ENCODE peak calls at places on chromosomes 16 and 17, in four cellular contexts. U, M, K and W are unnamed samples.

GRCh38 chr17:72614871-72615626 is 477.4 kb downstream of the SLC39A11 start:
- DNase-seq in K (no peak), M (peak; percentile 57), U (peak; percentile 42), W (no peak)

GRCh38 chr16:82585675-82586074 is 41.1 kb upstream of the CDH13 start:
- DNase-seq in K (no peak), U (no peak), M (no peak), W (no peak)

GRCh38 chr16:51404386-51404785 is 253.3 kb upstream of the SALL1 start:
- DNase-seq in K (no peak), U (no peak), M (no peak), W (no peak)

GRCh38 chr16:80285089-80285488 is 255.7 kb upstream of the DYNLRB2 start:
- DNase-seq in K (no peak), U (no peak), M (no peak), W (no peak)

GRCh38 chr16:85051710-85052082 is 24.1 kb downstream of the KIAA0513 start:
- DNase-seq in M (no peak), U (no peak), K (no peak), W (no peak)

GRCh38 chr17:40443196-40443987 is at the start of gene IGFBP4:
- DNase-seq in K (peak; percentile 83), M (peak; percentile 91), U (peak; percentile 67), W (peak; percentile 79)

GRCh38 chr17:56441331-56441730 is 152.2 kb upstream of the NOG start:
- DNase-seq in M (no peak), K (no peak), U (no peak), W (no peak)

GRCh38 chr16:10655415-10655977 is 39.2 kb downstream of the TEKT5 start:
- DNase-seq in M (no peak), K (no peak), U (no peak), W (no peak)

GRCh38 chr17:40363480-40363838 is 1.1 kb downstream of the GJD3 start:
- DNase-seq in M (no peak), K (peak; percentile 59), U (no peak), W (no peak)

GRCh38 chr16:88814144-88814502 is 2.4 kb upstream of the APRT start:
- DNase-seq in M (no peak), U (no peak), K (no peak), W (no peak)

GRCh38 chr17:48915459-48916282 is 7.5 kb downstream of the UBE2Z start:
- DNase-seq in K (no peak), M (no peak), U (no peak), W (peak; percentile 31)

GRCh38 chr16:1444730-1445517 is 568 bp upstream of the CCDC154 start:
- DNase-seq in M (no peak), K (no peak), U (no peak), W (no peak)

GRCh38 chr17:6953689-6954088 is 42.2 kb upstream of the ALOX12 start:
- DNase-seq in U (no peak), K (no peak), M (no peak), W (no peak)

GRCh38 chr16:15701367-15701766 is 51.3 kb downstream of the NDE1 start:
- DNase-seq in U (no peak), M (no peak), K (no peak), W (no peak)

GRCh38 chr17:29159286-29159860 is 20.8 kb downstream of the MYO18A start:
- DNase-seq in K (no peak), M (no peak), U (no peak), W (no peak)

GRCh38 chr16:48365601-48366164 is 19.5 kb downstream of the SIAH1 start:
- DNase-seq in M (peak; percentile 96), K (peak; percentile 93), U (peak; percentile 92), W (peak; percentile 92)

GRCh38 chr16:70685061-70685937 is 554 bp downstream of the MTSS2 start:
- DNase-seq in K (peak; percentile 60), U (no peak), M (no peak), W (no peak)

GRCh38 chr16:87806608-87807546 is 41.1 kb upstream of the KLHDC4 start:
- DNase-seq in K (peak; percentile 82), M (no peak), U (peak; percentile 24), W (peak; percentile 62)

GRCh38 chr16:87463722-87464690 is 28.8 kb downstream of the ZCCHC14 start:
- DNase-seq in K (no peak), M (no peak), U (no peak), W (peak; percentile 45)

GRCh38 chr16:81838794-81839193 is 59.7 kb downstream of the PLCG2 start:
- DNase-seq in K (no peak), M (no peak), U (no peak), W (no peak)

GRCh38 chr16:88406096-88407041 is 23.6 kb downstream of the ZNF469 start:
- DNase-seq in K (no peak), U (no peak), M (peak; percentile 43), W (no peak)

GRCh38 chr17:41553987-41554680 is 17.7 kb downstream of the KRT9 start:
- DNase-seq in U (no peak), M (peak; percentile 41), K (no peak), W (no peak)

GRCh38 chr17:76337413-76337777 is 16.3 kb downstream of the PRPSAP1 start:
- DNase-seq in M (no peak), U (no peak), K (no peak), W (no peak)

GRCh38 chr16:3645504-3646347 is 8.8 kb upstream of the DNASE1 start:
- DNase-seq in U (no peak), K (peak; percentile 54), M (peak; percentile 83), W (no peak)

DNA sequence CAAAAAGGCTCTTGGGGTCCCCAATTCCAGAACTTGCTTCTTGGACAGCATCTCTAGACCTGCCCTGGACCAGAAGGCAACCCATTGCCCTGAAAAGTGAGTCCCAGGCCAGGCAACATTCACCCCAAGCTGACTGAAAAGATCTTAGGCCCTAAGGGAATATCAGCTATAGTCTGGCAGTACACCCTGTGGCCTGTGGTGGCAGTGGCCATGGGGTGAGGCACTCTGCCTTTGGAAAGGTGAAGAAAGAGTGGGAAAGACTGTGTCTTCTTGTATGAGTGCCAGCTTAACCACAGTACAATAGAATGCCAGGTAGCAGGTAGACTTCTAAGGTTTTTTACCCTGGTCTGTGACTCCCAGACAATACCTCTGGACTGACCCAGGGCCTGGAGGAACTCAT is 564.5 kb downstream of the CDH8 start:
- DNase-seq in K (no peak), U (no peak), M (peak; percentile 7), W (no peak)
- TF ChIP-seq CTCF in K (peak; percentile 17), U (no peak), M (peak; percentile 12), W (no peak)

DNA sequence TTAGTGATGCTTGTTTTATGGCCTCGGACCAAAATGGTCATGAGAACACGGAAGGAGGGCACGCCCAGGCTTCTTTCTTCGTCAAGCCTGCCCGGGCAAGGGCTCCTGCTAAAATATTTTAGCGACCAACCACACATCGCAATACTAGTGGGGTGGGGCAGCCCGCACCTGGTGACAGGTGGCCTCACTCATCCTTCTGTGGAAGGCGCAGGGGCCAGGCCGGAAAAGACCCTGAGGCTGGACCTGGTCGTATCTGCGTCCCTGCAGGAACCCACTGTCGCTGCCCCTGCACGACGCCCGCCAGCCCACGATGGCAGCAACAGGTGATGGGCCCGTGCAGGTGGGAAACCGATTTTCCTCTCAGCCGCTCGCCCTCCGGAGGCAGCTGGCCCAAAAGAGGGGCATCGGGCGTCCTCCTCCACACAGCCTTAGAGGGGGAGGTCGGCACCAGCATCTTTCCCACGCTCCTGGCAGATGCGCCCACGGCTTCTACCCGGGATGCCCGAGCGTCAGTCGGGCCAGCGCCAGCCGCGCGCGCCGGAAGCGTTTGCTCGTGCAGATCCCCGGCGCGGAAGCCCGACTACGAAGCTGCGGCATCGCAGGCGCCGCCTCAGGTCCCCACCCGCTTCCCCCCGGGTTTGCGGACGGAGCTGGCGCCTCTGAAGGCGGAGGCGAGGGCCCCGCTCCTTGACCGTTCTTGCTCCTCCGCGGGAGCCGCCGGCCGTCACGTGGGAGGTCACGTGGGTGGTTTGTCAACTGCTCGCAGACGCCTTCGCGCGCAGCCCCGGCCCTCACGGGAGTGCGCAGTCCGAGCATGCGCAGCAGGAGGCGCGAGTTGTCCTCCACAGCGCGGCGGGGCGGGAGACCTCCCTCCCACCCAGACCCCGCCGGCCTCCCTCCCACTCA is 22.8 kb upstream of the FOXK2 start:
- DNase-seq in K (peak; percentile 98), M (peak; percentile 92), U (peak; percentile 96), W (peak; percentile 98)
- TF ChIP-seq CTCF in K (no peak), M (no peak), U (no peak), W (no peak)

GRCh38 chr16:25707982-25708583 is 16.3 kb downstream of the HS3ST4 start:
- DNase-seq in K (peak; percentile 26), M (peak; percentile 80), U (no peak), W (no peak)
- TF ChIP-seq CTCF in K (peak; percentile 59), M (peak; percentile 71), U (peak; percentile 35), W (no peak)

DNA sequence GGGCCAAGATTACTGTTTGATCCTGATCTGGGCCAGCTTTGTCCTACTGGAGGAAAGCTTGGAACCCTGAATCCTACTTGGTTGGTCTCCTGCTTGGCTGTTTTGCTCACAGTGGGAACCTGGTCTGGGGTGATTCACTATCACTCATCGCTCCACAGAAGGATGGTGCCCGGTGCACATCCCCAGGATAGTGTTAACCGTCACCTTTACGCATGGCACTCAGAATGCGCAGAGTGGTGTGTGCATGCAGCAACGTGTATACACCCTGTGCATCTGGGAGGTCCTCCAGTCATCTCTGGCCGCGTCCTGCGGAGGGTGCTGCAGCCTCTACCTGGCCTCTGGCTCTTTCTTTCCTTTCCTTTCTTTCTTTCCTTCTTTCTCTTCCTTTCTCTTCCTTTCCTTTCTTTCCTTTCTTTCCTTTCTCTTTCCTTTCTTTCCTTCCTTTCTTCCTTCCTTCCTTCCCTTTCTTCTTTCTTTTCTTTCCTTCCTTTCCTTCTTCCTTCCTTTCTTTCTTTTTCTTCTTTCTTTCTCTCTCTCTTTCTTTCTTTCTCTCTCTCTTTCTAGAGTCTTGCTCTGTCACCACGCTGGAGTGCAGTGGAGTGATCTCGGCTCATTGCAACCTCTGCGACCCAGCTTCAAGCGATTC is 13.1 kb downstream of the SOCS3 start:
- DNase-seq in U (no peak), M (peak; percentile 37), K (no peak), W (no peak)
- TF ChIP-seq CTCF in U (no peak), M (peak; percentile 65), K (no peak), W (no peak)